ENCODE peak calls at places on chromosome 21, in seven cellular contexts. E, F, X, D, H, W and N are unnamed samples.
A peak's percentile ranks its signal among the peaks of the same experiment; 100 is the strongest.

GRCh38 chr21:29181799-29182470 is 51.5 kb downstream of the MAP3K7CL start:
- DNase-seq in E (peak; percentile 70), F (no peak), X (no peak), D (no peak), H (no peak), W (peak; percentile 23), N (no peak)

GRCh38 chr21:37367758-37368535 is 1.4 kb downstream of the DYRK1A start:
- DNase-seq in E (no peak), F (no peak), X (peak; percentile 56), D (no peak), H (peak; percentile 72), W (peak; percentile 50), N (peak; percentile 45)

GRCh38 chr21:23861908-23862504 is 1745.3 kb downstream of the MRPL39 start:
- DNase-seq in E (no peak), F (no peak), X (no peak), D (no peak), H (no peak), W (no peak), N (no peak)

GRCh38 chr21:27425172-27425571 is 458.3 kb upstream of the ADAMTS5 start:
- DNase-seq in E (no peak), F (peak; percentile 33), X (no peak), D (no peak), H (no peak), W (peak; percentile 9), N (no peak)

GRCh38 chr21:21003701-21004100 is 5.5 kb downstream of the NCAM2 start:
- DNase-seq in E (no peak), F (peak; percentile 34), X (no peak), D (no peak), H (no peak), W (peak; percentile 49), N (no peak)

GRCh38 chr21:31530364-31530763 is 129.1 kb upstream of the SOD1 start:
- DNase-seq in E (no peak), F (no peak), X (no peak), D (no peak), H (no peak), W (no peak), N (no peak)

GRCh38 chr21:25735895-25736597 is 1.3 kb downstream of the GABPA start:
- DNase-seq in E (no peak), F (no peak), X (no peak), D (no peak), H (no peak), W (peak; percentile 63), N (no peak)

GRCh38 chr21:28154121-28154520 is 838.6 kb downstream of the LTN1 start:
- DNase-seq in E (no peak), F (no peak), X (no peak), D (no peak), H (no peak), W (no peak), N (no peak)

GRCh38 chr21:24014381-24014780 is 1592.9 kb downstream of the MRPL39 start:
- DNase-seq in E (no peak), F (no peak), X (no peak), D (no peak), H (no peak), W (no peak), N (no peak)

GRCh38 chr21:26028183-26028582 is 142.4 kb downstream of the APP start:
- DNase-seq in E (no peak), F (no peak), X (no peak), D (no peak), H (no peak), W (no peak), N (no peak)

GRCh38 chr21:25896657-25897056 is 161.9 kb downstream of the GABPA start:
- DNase-seq in E (no peak), F (no peak), X (no peak), D (no peak), H (no peak), W (no peak), N (no peak)

GRCh38 chr21:32371913-32372314 is 20.9 kb downstream of the URB1 start:
- DNase-seq in E (no peak), F (no peak), X (no peak), D (no peak), H (peak; percentile 21), W (no peak), N (no peak)

DNA sequence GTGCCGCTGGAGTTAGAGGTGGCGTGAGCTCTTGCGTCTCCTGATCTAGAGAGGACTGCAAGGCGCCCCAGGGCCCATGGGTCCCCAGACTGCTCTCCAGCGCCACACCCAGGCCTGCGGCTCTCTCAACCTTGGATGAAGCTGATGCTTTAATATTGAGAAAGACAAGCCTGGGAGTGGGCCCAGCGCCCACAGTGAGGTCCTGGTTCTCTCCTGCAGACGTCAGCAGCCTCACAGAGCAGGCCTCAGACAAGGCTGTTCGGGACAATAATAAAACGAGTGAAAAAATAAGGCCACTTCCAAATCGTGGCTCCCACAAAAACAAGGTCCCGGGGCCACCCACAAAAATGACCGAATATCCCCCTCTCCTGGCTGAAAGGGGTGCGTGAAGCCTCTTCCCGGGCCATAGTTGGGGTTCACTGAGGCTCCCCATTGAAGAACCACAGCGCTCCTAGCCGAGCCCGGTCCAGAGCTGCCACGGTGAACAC is 6.0 kb upstream of the DNMT3L start:
- DNase-seq in E (no peak), F (no peak), X (no peak), D (no peak), H (no peak), W (no peak), N (no peak)
- TF ChIP-seq CTCF in E (no peak), F (peak; percentile 58), X (peak; percentile 16), D (no peak), H (no peak), W (no peak), N (no peak)

GRCh38 chr21:45447821-45448220 is 42.9 kb downstream of the COL18A1 start:
- DNase-seq in E (no peak), F (no peak), X (no peak), D (no peak), H (no peak), W (no peak), N (no peak)
- TF ChIP-seq CTCF in E (no peak), F (no peak), X (no peak), D (no peak), H (no peak), W (no peak), N (no peak)

DNA sequence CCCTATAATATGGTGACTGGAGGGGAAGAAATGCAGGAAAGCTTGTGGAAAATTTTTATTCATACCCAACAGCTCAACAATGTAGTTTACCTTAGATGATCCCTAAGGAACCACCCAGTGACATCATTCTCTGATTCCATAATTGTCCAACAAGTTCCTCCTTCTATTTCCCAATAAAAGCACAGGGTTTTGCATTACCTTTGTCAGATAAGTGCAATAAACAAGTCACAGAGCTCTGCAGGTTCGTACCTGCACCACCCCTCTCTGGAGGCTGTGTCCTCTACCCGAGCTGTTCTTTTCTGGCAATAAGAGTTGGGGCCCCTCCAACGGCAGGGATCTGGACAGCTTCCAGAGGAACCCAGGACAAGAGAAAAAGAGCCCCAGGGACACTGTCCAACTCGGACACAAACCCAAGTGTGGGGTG is 38.9 kb downstream of the RCAN1 start:
- DNase-seq in E (no peak), F (no peak), X (no peak), D (no peak), H (peak; percentile 45), W (no peak), N (no peak)
- TF ChIP-seq CTCF in E (no peak), F (no peak), X (no peak), D (no peak), H (no peak), W (no peak), N (no peak)

GRCh38 chr21:33478858-33479678 is 706 bp downstream of the TMEM50B start:
- DNase-seq in E (no peak), F (peak; percentile 63), X (peak; percentile 60), D (peak; percentile 23), H (peak; percentile 7), W (peak; percentile 55), N (peak; percentile 22)
- TF ChIP-seq CTCF in E (no peak), F (no peak), X (no peak), D (no peak), H (no peak), W (peak; percentile 20), N (no peak)

GRCh38 chr21:38787461-38788274 is 18.1 kb upstream of the ETS2 start:
- DNase-seq in E (no peak), F (peak; percentile 42), X (no peak), D (no peak), H (no peak), W (no peak), N (no peak)
- TF ChIP-seq CTCF in E (no peak), F (no peak), X (no peak), D (no peak), H (no peak), W (no peak), N (no peak)

GRCh38 chr21:41290106-41290799 is 26.3 kb upstream of the FAM3B start:
- DNase-seq in E (no peak), F (no peak), X (no peak), D (no peak), H (no peak), W (no peak), N (no peak)

GRCh38 chr21:41294548-41295231 is 21.9 kb upstream of the FAM3B start:
- DNase-seq in E (no peak), F (no peak), X (no peak), D (no peak), H (no peak), W (no peak), N (no peak)

DNA sequence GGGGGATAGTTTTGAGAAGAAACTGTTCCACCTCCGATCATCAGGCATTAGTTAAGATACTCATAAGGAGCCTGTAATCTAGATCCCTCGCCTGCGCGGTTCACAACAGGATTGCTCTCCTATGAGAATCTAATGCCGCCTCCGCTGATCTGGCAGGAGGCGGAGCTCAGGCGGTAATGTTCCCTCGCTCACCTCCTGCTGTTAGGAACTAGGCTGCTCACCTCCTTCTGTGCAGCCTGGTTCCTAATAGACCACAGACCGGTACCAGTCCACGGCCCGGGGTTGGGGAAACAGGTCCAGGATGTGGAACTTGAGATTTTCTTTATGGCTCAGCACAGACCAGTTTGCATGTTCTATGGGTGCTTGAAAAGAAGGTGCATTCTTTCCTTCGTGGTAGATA is 27.2 kb upstream of the FAM3B start:
- DNase-seq in E (no peak), F (peak; percentile 41), X (no peak), D (no peak), H (no peak), W (no peak), N (no peak)
- TF ChIP-seq CTCF in E (no peak), F (no peak), X (no peak), D (no peak), H (no peak), W (no peak), N (no peak)

DNA sequence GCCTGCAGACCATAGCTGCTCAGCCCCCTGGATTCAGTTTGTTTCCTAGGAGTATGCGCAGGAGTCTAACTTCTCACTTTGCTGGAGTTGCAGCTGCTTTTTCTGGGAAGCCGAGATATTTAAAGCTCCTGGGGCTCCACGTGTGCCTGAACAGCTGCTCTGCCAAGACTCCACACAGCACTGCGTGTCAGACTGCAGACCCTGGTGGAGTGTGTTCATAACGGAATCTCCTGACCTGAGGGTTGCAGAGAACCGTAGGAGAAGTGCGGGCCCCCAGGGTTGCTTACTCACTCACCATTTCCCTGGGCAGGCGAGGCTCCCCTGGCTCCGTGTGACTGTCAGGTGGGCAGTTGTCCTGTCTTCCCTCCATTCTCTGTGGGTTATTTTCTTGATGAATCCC is 474.3 kb upstream of the TMPRSS15 start:
- DNase-seq in E (no peak), F (no peak), X (no peak), D (no peak), H (no peak), W (no peak), N (no peak)
- TF ChIP-seq CTCF in E (no peak), F (no peak), X (no peak), D (no peak), H (no peak), W (no peak), N (no peak)